ENCODE peak calls at places on chromosomes 12 and 14, in four cellular contexts. O, Z, S and I are unnamed samples.

GRCh38 chr12:55727643-55728184 is 1.1 kb downstream of the CD63 start:
- DNase-seq in O (no peak), Z (peak; percentile 63), S (peak; percentile 64), I (no peak)

GRCh38 chr14:72924332-72924731 is 1.9 kb upstream of the DCAF4 start:
- DNase-seq in O (no peak), Z (peak; percentile 65), S (no peak), I (no peak)

GRCh38 chr12:95810411-95810810 is 19.8 kb upstream of the NTN4 start:
- DNase-seq in O (no peak), Z (no peak), S (no peak), I (no peak)

GRCh38 chr12:42237052-42237852 is 796 bp downstream of the YAF2 start:
- DNase-seq in O (no peak), Z (peak; percentile 76), S (peak; percentile 66), I (peak; percentile 89)

GRCh38 chr12:59710004-59710628 is 114.3 kb downstream of the SLC16A7 start:
- DNase-seq in O (no peak), Z (no peak), S (no peak), I (no peak)

GRCh38 chr14:55074662-55075061 is 23.2 kb downstream of the MAPK1IP1L start:
- DNase-seq in O (no peak), Z (no peak), S (no peak), I (no peak)

GRCh38 chr12:102769323-102769916 is 147.6 kb downstream of the PAH start:
- DNase-seq in O (no peak), Z (peak; percentile 23), S (peak; percentile 52), I (no peak)

GRCh38 chr12:28879379-28879778 is 269.7 kb upstream of the FAR2 start:
- DNase-seq in O (no peak), Z (no peak), S (no peak), I (no peak)

GRCh38 chr12:97685360-97685759 is 222.8 kb downstream of the RMST start:
- DNase-seq in O (no peak), Z (no peak), S (no peak), I (no peak)

GRCh38 chr12:116303076-116303465 is 25.6 kb upstream of the MED13L start:
- DNase-seq in O (no peak), Z (no peak), S (no peak), I (no peak)

GRCh38 chr12:32864731-32865130 is 31.8 kb downstream of the PKP2 start:
- DNase-seq in O (no peak), Z (no peak), S (no peak), I (no peak)

GRCh38 chr12:95204141-95204866 is 13.0 kb downstream of the FGD6 start:
- DNase-seq in O (no peak), Z (no peak), S (peak; percentile 81), I (no peak)

GRCh38 chr14:106513302-106513701 is 986.9 kb downstream of the TMEM121 start:
- DNase-seq in O (peak; percentile 26), Z (no peak), S (no peak), I (no peak)

GRCh38 chr12:48118491-48118890 is 673 bp upstream of the PFKM start:
- DNase-seq in O (no peak), Z (no peak), S (no peak), I (no peak)

GRCh38 chr12:118866346-118866745 is 115.0 kb upstream of the SRRM4 start:
- DNase-seq in O (no peak), Z (no peak), S (no peak), I (no peak)

GRCh38 chr12:79883216-79883615 is 51.7 kb downstream of the PPP1R12A start:
- DNase-seq in O (no peak), Z (no peak), S (no peak), I (no peak)

GRCh38 chr12:64187370-64187769 is 34.7 kb downstream of the KICS2 start:
- DNase-seq in O (no peak), Z (no peak), S (peak; percentile 73), I (no peak)

GRCh38 chr14:61498811-61499210 is 177.4 kb downstream of the PRKCH start:
- DNase-seq in O (no peak), Z (no peak), S (peak; percentile 83), I (no peak)

GRCh38 chr14:49566714-49567113 is 19.5 kb downstream of the RPS29 start:
- DNase-seq in O (no peak), Z (no peak), S (no peak), I (no peak)

GRCh38 chr14:102317564-102318248 is 1.8 kb upstream of the ZNF839 start:
- DNase-seq in O (no peak), Z (peak; percentile 42), S (no peak), I (no peak)
- TF ChIP-seq CTCF in O (no peak), Z (peak; percentile 23), S (no peak), I (no peak)

GRCh38 chr12:124369055-124369900 is 74.4 kb downstream of the RFLNA start:
- DNase-seq in O (no peak), Z (peak; percentile 92), S (peak; percentile 95), I (peak; percentile 93)
- TF ChIP-seq CTCF in O (peak; percentile 35), Z (peak; percentile 74), S (peak; percentile 68), I (peak; percentile 43)

GRCh38 chr14:66650491-66650911 is 142.6 kb downstream of the GPHN start:
- DNase-seq in O (no peak), Z (no peak), S (no peak), I (no peak)
- TF ChIP-seq CTCF in O (no peak), Z (no peak), S (no peak), I (no peak)

GRCh38 chr14:77804592-77804991 is 4.7 kb downstream of the ADCK1 start:
- DNase-seq in O (no peak), Z (no peak), S (peak; percentile 33), I (no peak)
- TF ChIP-seq CTCF in O (no peak), Z (peak; percentile 12), S (peak; percentile 40), I (no peak)

GRCh38 chr12:69196302-69197288 is 42.8 kb upstream of the CPSF6 start:
- DNase-seq in O (no peak), Z (no peak), S (peak; percentile 4), I (no peak)
- TF ChIP-seq CTCF in O (no peak), Z (peak; percentile 25), S (peak; percentile 33), I (no peak)

GRCh38 chr12:43733687-43734086 is 24.9 kb downstream of the PUS7L start:
- DNase-seq in O (no peak), Z (no peak), S (no peak), I (no peak)
- TF ChIP-seq CTCF in O (no peak), Z (no peak), S (no peak), I (peak; percentile 12)